ENCODE peak calls at places on chromosome 14, in six cellular contexts. E, K, D, Q, G and C are unnamed samples. For H3K9me3, the result is how much of the 10 kb centered on the place peaks cover.

GRCh38 chr14:102222751-102223150 is 82.2 kb downstream of the MOK start:
- DNase-seq in E (no peak), K (no peak), D (peak), Q (no peak), G (no peak), C (no peak)

GRCh38 chr14:51806026-51806590 is 54.3 kb upstream of the GNG2 start:
- DNase-seq in E (no peak), K (no peak), D (no peak), Q (no peak), G (no peak), C (no peak)

GRCh38 chr14:39376671-39377403 is 55.4 kb downstream of the FBXO33 start:
- DNase-seq in E (no peak), K (peak), D (no peak), Q (no peak), G (peak), C (no peak)

GRCh38 chr14:74176404-74176788 is 62.9 kb upstream of the VSX2 start:
- DNase-seq in E (no peak), K (no peak), D (no peak), Q (no peak), G (no peak), C (no peak)

GRCh38 chr14:100981808-100982207 is 78.3 kb upstream of the RTL1 start:
- DNase-seq in E (no peak), K (no peak), D (no peak), Q (no peak), G (peak), C (no peak)

GRCh38 chr14:50380455-50380854 is 16.2 kb downstream of the CDKL1 start:
- DNase-seq in E (no peak), K (no peak), D (no peak), Q (no peak), G (no peak), C (no peak)

GRCh38 chr14:95218006-95218405 is 60.7 kb upstream of the DICER1 start:
- DNase-seq in E (no peak), K (no peak), D (no peak), Q (no peak), G (no peak), C (no peak)

GRCh38 chr14:81594012-81594411 is 60.4 kb upstream of the SEL1L start:
- DNase-seq in E (no peak), K (peak), D (peak), Q (no peak), G (no peak), C (no peak)

GRCh38 chr14:83463500-83464098 is 1929.9 kb upstream of the SEL1L start:
- DNase-seq in E (peak), K (peak), D (no peak), Q (peak), G (no peak), C (no peak)

GRCh38 chr14:67943947-67944346 is 124.4 kb downstream of the RAD51B start:
- DNase-seq in E (peak), K (peak), D (no peak), Q (peak), G (peak), C (peak)

GRCh38 chr14:76647699-76648298 is 113.5 kb upstream of the VASH1 start:
- DNase-seq in E (peak), K (peak), D (no peak), Q (no peak), G (peak), C (no peak)

GRCh38 chr14:22748691-22749090 is 17.8 kb upstream of the OXA1L start:
- DNase-seq in E (peak), K (no peak), D (no peak), Q (no peak), G (no peak), C (no peak)

GRCh38 chr14:101601603-101602465 is 40.5 kb downstream of the DIO3 start:
- DNase-seq in E (no peak), K (no peak), D (peak), Q (no peak), G (no peak), C (no peak)

GRCh38 chr14:22532345-22533056 is 56.5 kb downstream of the DAD1 start:
- DNase-seq in E (no peak), K (no peak), D (no peak), Q (no peak), G (peak), C (no peak)

GRCh38 chr14:38122241-38122640 is 85.5 kb upstream of the SSTR1 start:
- DNase-seq in E (no peak), K (no peak), D (no peak), Q (no peak), G (no peak), C (no peak)

GRCh38 chr14:70943838-70944237 is 36.6 kb downstream of the PCNX1 start:
- DNase-seq in E (peak), K (no peak), D (no peak), Q (no peak), G (no peak), C (no peak)

GRCh38 chr14:70947739-70948138 is 40.5 kb downstream of the PCNX1 start:
- DNase-seq in E (peak), K (no peak), D (no peak), Q (no peak), G (no peak), C (no peak)

DNA sequence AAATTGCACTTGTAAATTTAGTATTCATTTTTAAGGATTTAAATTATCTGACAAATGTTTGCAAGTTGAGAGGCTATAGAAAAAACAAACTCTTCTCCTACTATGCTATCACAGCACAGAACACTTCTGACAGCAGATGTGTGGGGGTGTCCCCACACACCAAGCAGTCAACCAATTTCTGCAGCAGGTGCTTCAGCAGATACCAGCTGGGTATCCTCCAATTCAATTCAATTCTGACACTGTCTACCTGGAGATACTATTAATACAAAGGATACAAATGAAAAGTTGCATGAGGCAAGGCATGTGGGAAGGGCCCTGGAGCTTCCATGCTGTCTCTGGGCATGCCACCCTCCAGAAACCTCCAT is 35.1 kb downstream of the PCNX1 start:
- DNase-seq in E (no peak), K (no peak), D (no peak), Q (no peak), G (no peak), C (no peak)
- H3K9me3 ChIP-seq in E (under half), K (under half), D (under half), Q (under half), G (under half), C (under half)

DNA sequence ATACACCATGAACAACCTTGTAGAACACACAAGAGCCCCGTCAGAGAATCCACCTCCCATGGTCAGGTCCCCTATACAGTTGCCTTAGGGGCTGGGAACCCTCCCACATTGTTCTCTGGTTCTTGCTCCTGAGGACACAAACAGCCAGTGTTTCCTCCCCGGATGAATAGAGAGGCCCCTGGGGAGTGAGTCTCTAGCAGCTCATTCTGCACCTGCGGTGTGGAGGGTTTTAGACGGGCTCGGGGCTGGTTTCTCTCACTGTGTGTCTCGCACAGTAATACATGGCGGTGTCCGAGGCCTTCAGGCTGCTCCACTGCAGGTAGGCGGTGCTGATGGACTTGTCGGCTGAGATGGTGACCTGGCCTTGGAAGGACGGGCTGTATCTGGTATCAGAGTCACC is 1052.1 kb downstream of the TMEM121 start:
- DNase-seq in E (peak), K (no peak), D (no peak), Q (no peak), G (no peak), C (no peak)
- H3K9me3 ChIP-seq in E (under half), K (under half), D (under half), Q (under half), G (under half), C (under half)

DNA sequence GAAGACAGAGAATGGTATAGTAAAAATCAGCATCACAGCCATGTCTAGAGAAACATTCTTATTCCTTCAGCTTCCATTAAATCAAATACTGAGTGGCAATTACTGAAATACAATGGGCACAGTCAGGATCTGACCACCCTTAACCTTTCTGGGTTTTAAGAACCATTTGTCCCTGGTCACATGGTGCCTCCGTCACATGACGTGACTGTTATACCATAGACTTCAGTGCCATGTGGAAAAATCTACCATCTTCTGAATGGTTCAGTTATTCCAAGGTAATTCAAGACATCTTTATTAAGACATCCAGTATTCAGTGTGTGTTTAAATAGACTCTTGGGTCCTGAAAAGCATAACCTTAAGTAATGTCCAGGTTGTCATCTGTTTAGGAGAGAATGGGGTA is 553.1 kb upstream of the FLRT2 start:
- DNase-seq in E (no peak), K (no peak), D (no peak), Q (no peak), G (no peak), C (no peak)
- H3K9me3 ChIP-seq in E (under half), K (under half), D (under half), Q (under half), G (under half), C (under half)

DNA sequence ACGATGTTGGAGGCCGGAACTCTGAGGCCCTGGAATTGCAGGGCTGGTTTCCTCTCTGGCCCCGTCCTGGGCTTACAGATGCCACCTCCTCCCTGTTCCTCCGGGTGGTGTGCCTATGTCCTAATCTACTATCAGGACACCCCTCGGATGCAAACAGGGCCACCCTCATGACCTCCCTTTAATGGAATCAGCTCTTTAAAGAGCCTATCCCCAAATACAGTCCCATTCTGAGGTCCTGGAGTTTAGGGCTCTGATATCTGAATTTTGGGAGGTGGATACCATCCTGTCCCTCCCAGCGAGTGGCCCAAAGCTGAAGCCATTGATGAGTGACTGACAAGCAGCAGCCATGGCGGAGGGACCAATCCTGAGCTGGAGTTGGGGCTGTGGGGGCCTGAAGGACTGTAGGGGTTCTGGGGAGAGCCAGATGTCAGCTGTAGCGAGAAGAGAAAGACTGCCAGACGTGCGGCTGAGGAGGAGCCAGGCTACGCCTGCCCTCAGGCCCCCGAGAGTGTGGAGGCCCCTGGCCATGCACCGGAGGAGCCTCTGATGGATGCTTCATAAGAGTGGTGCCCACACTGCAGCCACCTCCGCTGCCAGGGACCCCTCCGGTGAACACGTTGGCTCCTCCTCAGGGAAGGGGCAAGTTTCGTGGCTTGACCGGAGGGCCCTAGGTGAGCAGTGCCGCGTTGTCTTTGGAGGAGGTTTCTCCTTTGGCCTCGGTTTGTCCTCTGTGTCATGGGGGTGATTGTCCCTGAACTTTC is 100.2 kb downstream of the KIF26A start:
- DNase-seq in E (no peak), K (no peak), D (peak), Q (peak), G (no peak), C (peak)
- H3K9me3 ChIP-seq in E (under half), K (under half), D (under half), Q (under half), G (under half), C (under half)

GRCh38 chr14:84871734-84872133 is 658.2 kb upstream of the FLRT2 start:
- DNase-seq in E (no peak), K (no peak), D (no peak), Q (no peak), G (no peak), C (no peak)
- H3K9me3 ChIP-seq in E (under half), K (under half), D (under half), Q (under half), G (under half), C (under half)

DNA sequence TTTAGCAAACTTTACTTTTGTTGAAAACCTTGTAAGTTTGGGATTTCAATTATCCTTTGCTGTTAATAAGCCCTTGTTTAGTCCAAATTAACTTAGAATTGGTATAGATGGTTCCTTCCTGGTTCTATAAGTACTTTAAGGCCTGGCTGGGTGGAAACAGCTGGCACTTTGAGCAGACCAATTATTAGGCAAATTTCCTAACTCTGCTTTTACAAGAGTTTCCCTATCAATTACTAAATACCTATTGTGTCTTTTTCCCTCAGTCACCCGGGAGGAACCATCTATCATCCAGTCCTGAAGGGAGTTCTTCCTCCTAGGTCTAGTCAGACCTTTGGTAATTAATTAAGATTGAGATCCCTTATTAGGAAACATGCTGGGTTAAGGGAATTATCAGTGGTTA is 138.0 kb downstream of the SLC38A6 start:
- DNase-seq in E (no peak), K (peak), D (no peak), Q (no peak), G (no peak), C (no peak)
- H3K9me3 ChIP-seq in E (under half), K (under half), D (under half), Q (under half), G (under half), C (under half)

DNA sequence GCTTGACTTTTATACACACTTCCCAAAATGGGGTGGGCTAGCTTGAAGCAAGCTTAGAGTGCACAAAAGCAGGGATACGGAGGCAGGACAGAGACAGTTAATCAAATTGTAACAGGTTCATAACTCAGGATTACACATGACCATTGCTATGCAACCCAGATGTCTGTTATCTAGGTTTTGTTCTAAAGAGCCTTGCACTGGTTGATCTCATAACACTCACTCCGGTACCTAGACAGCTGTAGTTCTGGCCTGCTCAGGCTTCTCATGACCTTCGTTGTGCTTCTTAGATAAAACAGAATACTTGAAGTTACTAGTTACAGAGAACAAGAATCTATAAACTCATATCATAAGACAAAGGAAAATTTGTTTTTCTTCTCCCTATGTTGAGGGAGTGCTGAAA is 983.4 kb downstream of the TMEM121 start:
- DNase-seq in E (no peak), K (no peak), D (no peak), Q (no peak), G (no peak), C (no peak)
- H3K9me3 ChIP-seq in E (under half), K (under half), D (under half), Q (under half), G (under half), C (under half)

GRCh38 chr14:85532570-85532969 is 2.6 kb downstream of the FLRT2 start:
- DNase-seq in E (no peak), K (no peak), D (no peak), Q (no peak), G (no peak), C (no peak)
- H3K9me3 ChIP-seq in E (under half), K (under half), D (under half), Q (under half), G (under half), C (under half)

GRCh38 chr14:19941668-19942067 is 11.0 kb downstream of the OR4K1 start:
- DNase-seq in E (no peak), K (no peak), D (no peak), Q (no peak), G (no peak), C (no peak)

GRCh38 chr14:19949218-19949617 is 18.5 kb downstream of the OR4K1 start:
- DNase-seq in E (no peak), K (no peak), D (no peak), Q (no peak), G (no peak), C (no peak)

GRCh38 chr14:19947413-19948090 is 16.8 kb downstream of the OR4K1 start:
- DNase-seq in E (no peak), K (no peak), D (no peak), Q (no peak), G (no peak), C (no peak)
- H3K9me3 ChIP-seq in E (under half), K (under half), D (under half), Q (under half), G (under half), C (under half)

GRCh38 chr14:106318700-106319099 is 792.3 kb downstream of the TMEM121 start:
- DNase-seq in E (peak), K (peak), D (no peak), Q (no peak), G (no peak), C (peak)
- H3K9me3 ChIP-seq in E (under half), K (under half), D (under half), Q (under half), G (under half), C (under half)